ENCODE peak calls at places on chromosomes 3 and 15, in five cellular contexts. P is type B pancreatic cell; R is activated gamma-delta T cell treated with anti-CD3 and anti-CD28 coated beads, Interleukin-2, amount 50 U/mL, for 16 hours; X is T-cell; D is SHP77. S is an unnamed sample.

GRCh38 chr3:152405915-152406802 is 137.4 kb downstream of the MBNL1 start:
- DNase-seq in P (no peak), R (no peak), X (no peak), D (peak; percentile 35), S (no peak)

GRCh38 chr15:35657679-35658201 is 111.8 kb upstream of the DPH6 start:
- DNase-seq in P (no peak), R (no peak), X (no peak), D (no peak), S (no peak)

GRCh38 chr3:107068980-107069379 is 308.3 kb upstream of the CCDC54 start:
- DNase-seq in P (no peak), R (no peak), X (no peak), D (no peak), S (no peak)

GRCh38 chr15:68601206-68602197 is 22.7 kb downstream of the CORO2B start:
- DNase-seq in P (no peak), R (no peak), X (no peak), D (no peak), S (no peak)

GRCh38 chr3:28575100-28575747 is 226.6 kb upstream of the AZI2 start:
- DNase-seq in P (peak; percentile 72), R (no peak), X (no peak), D (no peak), S (no peak)

GRCh38 chr3:14980689-14981088 is 33.3 kb downstream of the NR2C2 start:
- DNase-seq in P (no peak), R (no peak), X (no peak), D (no peak), S (no peak)

GRCh38 chr15:48641416-48641815 is 4.1 kb downstream of the FBN1 start:
- DNase-seq in P (no peak), R (no peak), X (no peak), D (no peak), S (no peak)

GRCh38 chr3:73611176-73611575 is 13.6 kb downstream of the PDZRN3 start:
- DNase-seq in P (no peak), R (no peak), X (no peak), D (no peak), S (no peak)

GRCh38 chr3:172367205-172368105 is 80.8 kb downstream of the GHSR start:
- DNase-seq in P (no peak), R (no peak), X (no peak), D (no peak), S (no peak)

GRCh38 chr3:194140520-194141414 is 4.8 kb downstream of the HES1 start:
- DNase-seq in P (peak; percentile 83), R (no peak), X (no peak), D (no peak), S (no peak)

GRCh38 chr15:95017950-95018349 is 786.6 kb downstream of the MCTP2 start:
- DNase-seq in P (no peak), R (no peak), X (no peak), D (peak; percentile 16), S (no peak)

GRCh38 chr3:59052803-59053411 is 3.1 kb upstream of the CFAP20DC start:
- DNase-seq in P (no peak), R (no peak), X (no peak), D (peak; percentile 47), S (no peak)

GRCh38 chr3:13189639-13190375 is 116.6 kb upstream of the IQSEC1 start:
- DNase-seq in P (no peak), R (no peak), X (no peak), D (no peak), S (no peak)

GRCh38 chr15:67296188-67296587 is 41.6 kb downstream of the IQCH start:
- DNase-seq in P (no peak), R (no peak), X (no peak), D (no peak), S (no peak)

GRCh38 chr15:48855501-48856440 is 22.2 kb upstream of the EID1 start:
- DNase-seq in P (no peak), R (no peak), X (no peak), D (peak; percentile 22), S (no peak)

GRCh38 chr15:41860049-41860828 is 21.6 kb downstream of the PLA2G4B start:
- DNase-seq in P (no peak), R (no peak), X (no peak), D (no peak), S (no peak)

GRCh38 chr15:40902605-40903561 is 8.6 kb downstream of the VPS18 start:
- DNase-seq in P (no peak), R (no peak), X (no peak), D (no peak), S (no peak)

GRCh38 chr15:59020321-59020720 is 32.9 kb downstream of the RNF111 start:
- DNase-seq in P (no peak), R (no peak), X (no peak), D (no peak), S (no peak)

GRCh38 chr15:98727115-98728040 is 79.0 kb downstream of the IGF1R start:
- DNase-seq in P (peak; percentile 79), R (no peak), X (no peak), D (no peak), S (no peak)

GRCh38 chr3:33000698-33001385 is 49.4 kb downstream of the CCR4 start:
- DNase-seq in P (no peak), R (no peak), X (no peak), D (no peak), S (no peak)

GRCh38 chr3:124832782-124833709 is 54.1 kb downstream of the ITGB5 start:
- DNase-seq in P (no peak), R (no peak), X (no peak), D (no peak), S (no peak)

GRCh38 chr3:127790009-127790533 is 32.2 kb downstream of the MGLL start:
- DNase-seq in P (no peak), R (no peak), X (no peak), D (no peak), S (no peak)

GRCh38 chr3:194384569-194385001 is 14.5 kb downstream of the GP5 start:
- DNase-seq in P (peak; percentile 66), R (no peak), X (no peak), D (no peak), S (no peak)

GRCh38 chr15:31455499-31455898 is 128.9 kb downstream of the KLF13 start:
- DNase-seq in P (no peak), R (no peak), X (no peak), D (no peak), S (peak; percentile 37)

GRCh38 chr15:90845201-90845949 is 23.0 kb upstream of the FURIN start:
- DNase-seq in P (no peak), R (no peak), X (no peak), D (peak; percentile 54), S (no peak)

GRCh38 chr3:134330895-134331810 is 43.1 kb downstream of the AMOTL2 start:
- DNase-seq in P (no peak), R (no peak), X (no peak), D (no peak), S (no peak)

GRCh38 chr3:51110586-51110985 is 274.5 kb upstream of the MANF start:
- DNase-seq in P (no peak), R (no peak), X (no peak), D (no peak), S (no peak)

GRCh38 chr3:31432897-31433678 is 99.6 kb upstream of the STT3B start:
- DNase-seq in P (no peak), R (no peak), X (no peak), D (no peak), S (no peak)

GRCh38 chr15:31080618-31081017 is 20.9 kb downstream of the TRPM1 start:
- DNase-seq in P (no peak), R (no peak), X (peak; percentile 6), D (no peak), S (no peak)

GRCh38 chr3:183123891-183124290 is 24.6 kb upstream of the MCCC1 start:
- DNase-seq in P (no peak), R (no peak), X (no peak), D (no peak), S (no peak)

GRCh38 chr15:81175496-81175895 is 21.2 kb upstream of the IL16 start:
- DNase-seq in P (no peak), R (no peak), X (no peak), D (no peak), S (no peak)

GRCh38 chr3:128098234-128098633 is 25.4 kb downstream of the RUVBL1 start:
- DNase-seq in P (no peak), R (no peak), X (no peak), D (no peak), S (no peak)

GRCh38 chr15:76235186-76235826 is 76.0 kb downstream of the ETFA start:
- DNase-seq in P (no peak), R (no peak), X (no peak), D (peak; percentile 9), S (no peak)

GRCh38 chr3:172059532-172059931 is 20.2 kb downstream of the FNDC3B start:
- DNase-seq in P (no peak), R (no peak), X (no peak), D (no peak), S (no peak)

GRCh38 chr15:59656935-59657634 is at the start of gene GTF2A2:
- DNase-seq in P (peak; percentile 94), R (peak; percentile 88), X (peak; percentile 90), D (peak; percentile 95), S (peak; percentile 92)

GRCh38 chr3:60140160-60140559 is 1090.3 kb upstream of the CFAP20DC start:
- DNase-seq in P (no peak), R (no peak), X (no peak), D (no peak), S (no peak)

GRCh38 chr3:195522254-195523023 is 20.7 kb downstream of the PPP1R2 start:
- DNase-seq in P (no peak), R (no peak), X (no peak), D (no peak), S (no peak)

GRCh38 chr3:197847866-197848401 is 56.9 kb downstream of the LRCH3 start:
- DNase-seq in P (no peak), R (no peak), X (no peak), D (no peak), S (no peak)

GRCh38 chr15:77266708-77267387 is 153.1 kb downstream of the PEAK1 start:
- DNase-seq in P (no peak), R (no peak), X (no peak), D (no peak), S (no peak)

S was measured in vagina.